ENCODE peak calls at places on chromosome 17, in five cellular contexts. D is A549, U is ovary, N is transverse colon, V is stomach. B is an unnamed sample.
A peak's percentile ranks its signal among the peaks of the same experiment; 100 is the strongest.

GRCh38 chr17:69503711-69504110 is 89.2 kb downstream of the MAP2K6 start:
- DNase-seq in D (no peak), U (no peak), N (no peak), V (no peak), B (no peak)

GRCh38 chr17:27657620-27658019 is 26.6 kb downstream of the LGALS9 start:
- DNase-seq in D (no peak), U (no peak), N (no peak), V (no peak), B (no peak)

GRCh38 chr17:15121426-15121825 is 143.7 kb downstream of the PMP22 start:
- DNase-seq in D (no peak), U (no peak), N (no peak), V (no peak), B (no peak)

GRCh38 chr17:27473748-27474609 is 17.7 kb downstream of the KSR1 start:
- DNase-seq in D (no peak), U (no peak), N (no peak), V (peak; percentile 91), B (no peak)

GRCh38 chr17:21239680-21240374 is 13.4 kb downstream of the NATD1 start:
- DNase-seq in D (peak; percentile 84), U (no peak), N (no peak), V (no peak), B (no peak)

GRCh38 chr17:73592531-73592961 is 51.7 kb downstream of the SDK2 start:
- DNase-seq in D (no peak), U (no peak), N (no peak), V (no peak), B (no peak)

GRCh38 chr17:17204041-17204591 is 2.0 kb downstream of the PLD6 start:
- DNase-seq in D (no peak), U (no peak), N (peak; percentile 30), V (peak; percentile 34), B (no peak)

GRCh38 chr17:49213399-49213798 is 2.9 kb downstream of the ABI3 start:
- DNase-seq in D (no peak), U (no peak), N (no peak), V (no peak), B (no peak)

GRCh38 chr17:68599873-68600122 is 1.4 kb downstream of the FAM20A start:
- DNase-seq in D (no peak), U (no peak), N (no peak), V (no peak), B (no peak)

GRCh38 chr17:64306850-64307463 is 43.9 kb upstream of the TEX2 start:
- DNase-seq in D (peak; percentile 73), U (peak; percentile 52), N (peak; percentile 65), V (peak; percentile 73), B (peak; percentile 75)

GRCh38 chr17:35313875-35314409 is 59.5 kb downstream of the SLFN11 start:
- DNase-seq in D (no peak), U (no peak), N (peak; percentile 14), V (no peak), B (no peak)

GRCh38 chr17:16820161-16820877 is 130.3 kb downstream of the CCDC144A start:
- DNase-seq in D (no peak), U (no peak), N (peak; percentile 15), V (no peak), B (peak; percentile 26)

GRCh38 chr17:30336369-30337171 is 2.7 kb upstream of the TMIGD1 start:
- DNase-seq in D (peak; percentile 66), U (no peak), N (peak; percentile 74), V (peak; percentile 50), B (no peak)

GRCh38 chr17:76314392-76315227 is 6.5 kb upstream of the QRICH2 start:
- DNase-seq in D (no peak), U (no peak), N (no peak), V (no peak), B (no peak)

GRCh38 chr17:57201481-57201880 is 54.8 kb upstream of the MSI2 start:
- DNase-seq in D (no peak), U (no peak), N (no peak), V (no peak), B (no peak)

GRCh38 chr17:50047488-50048126 is 8.3 kb upstream of the ITGA3 start:
- DNase-seq in D (no peak), U (no peak), N (no peak), V (no peak), B (no peak)

GRCh38 chr17:68182940-68183551 is 64.8 kb upstream of the AMZ2 start:
- DNase-seq in D (no peak), U (no peak), N (peak; percentile 44), V (no peak), B (no peak)

GRCh38 chr17:42992872-42993271 is 5.3 kb upstream of the RPL27 start:
- DNase-seq in D (no peak), U (no peak), N (no peak), V (no peak), B (no peak)

GRCh38 chr17:12600349-12600748 is 65.3 kb upstream of the MYOCD start:
- DNase-seq in D (no peak), U (no peak), N (peak; percentile 32), V (no peak), B (no peak)

GRCh38 chr17:56891751-56892150 is 22.1 kb downstream of the TRIM25 start:
- DNase-seq in D (no peak), U (no peak), N (peak; percentile 36), V (peak; percentile 40), B (no peak)

GRCh38 chr17:40284085-40284713 is 3.5 kb upstream of the CDC6 start:
- DNase-seq in D (peak; percentile 25), U (no peak), N (peak; percentile 36), V (no peak), B (no peak)

DNA sequence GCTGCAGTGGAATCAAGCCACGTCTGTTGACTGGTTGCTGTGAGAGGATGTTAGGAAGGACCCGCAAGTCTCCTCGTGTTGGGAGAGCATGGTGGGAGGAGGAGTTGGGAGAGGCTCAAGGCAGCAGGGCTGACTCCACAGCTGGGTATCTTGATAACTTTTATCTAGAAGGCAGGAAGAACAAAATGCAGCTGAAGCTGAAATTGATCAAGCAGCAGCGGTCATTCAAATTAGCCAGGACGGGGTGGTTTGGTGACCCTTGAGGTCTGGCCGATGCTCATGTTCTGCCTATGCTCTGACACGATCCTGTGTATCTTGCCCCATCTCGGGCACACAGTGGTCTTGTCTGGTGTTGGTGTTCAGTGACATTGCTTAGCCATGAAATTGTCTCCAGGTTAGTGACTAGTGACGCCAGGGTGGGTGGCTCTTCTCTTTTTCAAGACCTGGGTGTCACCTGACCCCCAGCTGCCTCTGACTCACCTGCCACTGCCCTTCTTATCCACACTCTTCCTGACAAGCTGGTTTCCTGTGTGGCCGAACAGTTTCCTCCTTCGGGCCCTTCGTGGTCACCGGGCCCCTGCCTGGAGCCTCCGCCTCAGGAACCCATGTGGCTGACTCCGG is 19.1 kb downstream of the NPTX1 start:
- DNase-seq in D (no peak), U (no peak), N (no peak), V (no peak), B (no peak)
- H3K4me3 ChIP-seq in D (no peak overlapping the region), U (no peak overlapping the region), N (no peak overlapping the region), V (no peak overlapping the region), B (no peak overlapping the region)

GRCh38 chr17:46922804-46923635 is at the start of gene GOSR2:
- DNase-seq in D (peak; percentile 95), U (peak; percentile 90), N (peak; percentile 89), V (peak; percentile 85), B (peak; percentile 75)
- TF ChIP-seq EP300 in D (no peak), U (no peak), N (no peak), V (no peak), B (peak; percentile 47)

DNA sequence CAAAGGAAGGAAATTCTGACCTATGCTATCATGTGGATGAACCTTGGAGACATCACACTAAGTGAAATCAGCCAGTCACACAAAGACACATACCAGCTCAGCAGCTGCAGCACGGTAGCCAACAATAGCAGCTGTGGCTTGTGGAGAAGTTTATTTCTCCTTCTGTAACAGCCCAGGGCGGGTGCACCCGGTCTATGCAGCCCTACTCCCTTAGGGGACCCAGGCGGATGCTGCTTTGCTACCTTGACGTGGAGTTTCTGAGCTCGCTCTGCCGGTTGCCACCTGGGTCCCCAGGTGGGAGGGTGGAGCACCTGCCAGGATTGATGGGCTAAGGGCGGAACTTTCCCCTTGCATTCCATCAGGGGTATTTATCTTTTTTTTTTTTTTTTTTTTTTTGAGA is 45.1 kb downstream of the TMEM235 start:
- DNase-seq in D (no peak), U (no peak), N (peak; percentile 46), V (no peak), B (no peak)
- H3K27ac ChIP-seq in D (no peak overlapping the region), U (no peak overlapping the region), N (no peak overlapping the region), V (no peak overlapping the region), B (no peak overlapping the region)

GRCh38 chr17:79010304-79010646 is 711 bp upstream of the CANT1 start:
- DNase-seq in D (no peak), U (no peak), N (no peak), V (no peak), B (no peak)
- H3K4me3 ChIP-seq in D (peak overlapping the region; percentile 98), U (peak overlapping the region; percentile 76), N (no peak overlapping the region), V (peak overlapping the region; percentile 100), B (peak overlapping the region; percentile 57)

GRCh38 chr17:28854457-28855382 is at the start of gene ERAL1:
- DNase-seq in D (peak; percentile 98), U (peak; percentile 74), N (peak; percentile 87), V (peak; percentile 85), B (peak; percentile 59)
- TF ChIP-seq EP300 in D (no peak), U (no peak), N (no peak), V (no peak), B (peak; percentile 87)

GRCh38 chr17:81039096-81039495 is 4.1 kb downstream of the BAIAP2 start:
- DNase-seq in D (no peak), U (no peak), N (no peak), V (no peak), B (no peak)
- H3K27ac ChIP-seq in D (no peak overlapping the region), U (no peak overlapping the region), N (no peak overlapping the region), V (peak overlapping the region; percentile 82), B (no peak overlapping the region)

GRCh38 chr17:44788139-44788538 is 29.4 kb downstream of the ADAM11 start:
- DNase-seq in D (no peak), U (no peak), N (no peak), V (no peak), B (no peak)
- H3K4me3 ChIP-seq in D (no peak overlapping the region), U (no peak overlapping the region), N (no peak overlapping the region), V (no peak overlapping the region), B (no peak overlapping the region)